ENCODE peak calls at places on chromosome 6, in ten cellular contexts. V, U, S, N, W, Z, T, L, P and I are unnamed samples.

GRCh38 chr6:9456241-9456658 is 958.6 kb downstream of the TFAP2A start:
- DNase-seq in T (no peak), V (no peak), Z (peak), S (no peak), P (no peak), U (no peak), N (no peak), L (no peak), W (no peak), I (no peak)

GRCh38 chr6:26331809-26332226 is 33.2 kb upstream of the BTN3A2 start:
- DNase-seq in Z (no peak), S (peak), V (no peak), N (no peak), W (peak), T (peak), U (no peak), L (no peak), P (no peak), I (no peak)

GRCh38 chr6:117414770-117415169 is 11.0 kb downstream of the ROS1 start:
- DNase-seq in W (no peak), Z (no peak), V (no peak), T (no peak), L (no peak), P (no peak), U (peak), S (no peak), N (no peak), I (no peak)

GRCh38 chr6:142500265-142500786 is 198.5 kb downstream of the ADGRG6 start:
- DNase-seq in P (no peak), T (no peak), S (no peak), W (no peak), L (no peak), U (peak), N (no peak), V (no peak), Z (no peak), I (no peak)

GRCh38 chr6:84065718-84066290 is 32.2 kb downstream of the MRAP2 start:
- DNase-seq in V (no peak), U (peak), S (no peak), T (no peak), N (no peak), Z (no peak), P (peak), W (no peak), L (no peak), I (peak)

GRCh38 chr6:20835315-20836010 is 301.2 kb downstream of the CDKAL1 start:
- DNase-seq in T (no peak), W (no peak), L (no peak), Z (no peak), S (no peak), V (no peak), N (no peak), P (no peak), U (no peak), I (no peak)

GRCh38 chr6:6751615-6752014 is 163.1 kb downstream of the LY86 start:
- DNase-seq in U (no peak), P (no peak), N (no peak), L (no peak), V (no peak), T (peak), S (no peak), Z (no peak), W (no peak), I (no peak)

GRCh38 chr6:52157301-52157930 is 28.8 kb upstream of the IL17A start:
- DNase-seq in T (peak), W (no peak), U (peak), Z (no peak), P (no peak), N (no peak), S (peak), V (no peak), L (no peak), I (no peak)

GRCh38 chr6:41504526-41505021 is 41.6 kb upstream of the FOXP4 start:
- DNase-seq in W (no peak), V (peak), T (no peak), S (peak), L (no peak), N (no peak), P (no peak), U (peak), Z (peak), I (no peak)

GRCh38 chr6:122947355-122947754 is 48.7 kb upstream of the CLVS2 start:
- DNase-seq in S (no peak), T (peak), W (peak), N (no peak), U (no peak), L (no peak), V (no peak), Z (peak), P (peak), I (peak)

GRCh38 chr6:111478064-111478476 is 4.9 kb downstream of the REV3L start:
- DNase-seq in P (no peak), S (no peak), L (no peak), Z (no peak), N (no peak), U (peak), W (no peak), V (no peak), T (no peak), I (no peak)

GRCh38 chr6:35061651-35062410 is 79.3 kb downstream of the TCP11 start:
- DNase-seq in U (peak), V (no peak), T (no peak), L (no peak), P (no peak), Z (no peak), N (no peak), S (no peak), W (no peak), I (no peak)

GRCh38 chr6:73969982-73970960 is 274.3 kb downstream of the CD109 start:
- DNase-seq in W (peak), N (peak), Z (peak), V (no peak), U (peak), T (no peak), S (no peak), L (no peak), P (peak), I (peak)

GRCh38 chr6:138999949-139000725 is 12.1 kb upstream of the REPS1 start:
- DNase-seq in T (no peak), P (no peak), L (no peak), U (no peak), V (no peak), Z (no peak), S (no peak), W (no peak), N (no peak), I (no peak)

GRCh38 chr6:55818482-55818881 is 56.9 kb downstream of the BMP5 start:
- DNase-seq in Z (no peak), W (no peak), P (no peak), L (no peak), N (no peak), T (no peak), U (no peak), V (no peak), S (no peak), I (no peak)

GRCh38 chr6:37622639-37623038 is 75.0 kb downstream of the MDGA1 start:
- DNase-seq in N (no peak), P (no peak), T (peak), Z (no peak), W (no peak), V (peak), L (no peak), S (peak), U (peak), I (no peak)

GRCh38 chr6:2478200-2478599 is 232.8 kb upstream of the GMDS start:
- DNase-seq in Z (no peak), U (peak), L (no peak), P (no peak), W (no peak), N (no peak), T (no peak), S (no peak), V (no peak), I (no peak)

GRCh38 chr6:87393026-87393622 is 14.6 kb upstream of the CFAP206 start:
- DNase-seq in N (peak), V (peak), L (no peak), W (peak), Z (peak), S (peak), T (peak), P (peak), U (peak), I (peak)